ENCODE peak calls at places on chromosomes 5 and 9, in seven cellular contexts. One of them, this sample, is unnamed. For H3K4me1 and H3K27me3, the result is how much of the 10 kb centered on the place peaks cover.

GRCh38 chr5:57495285-57495684 is 12.7 kb upstream of the ACTBL2 start:
- DNase-seq in keratinocyte: no peak
- DNase-seq in psoas muscle: no peak
- DNase-seq in esophagus squamous epithelium: no peak
- DNase-seq in prostate gland: no peak
- DNase-seq in CD8-positive, alpha-beta T cell: no peak
- DNase-seq in A673: no peak
- DNase-seq in this sample: no peak

GRCh38 chr5:144205141-144205551 is 34.5 kb downstream of the KCTD16 start:
- DNase-seq in keratinocyte: no peak
- DNase-seq in psoas muscle: peak
- DNase-seq in esophagus squamous epithelium: no peak
- DNase-seq in A673: peak
- DNase-seq in CD8-positive, alpha-beta T cell: no peak
- DNase-seq in prostate gland: no peak
- DNase-seq in this sample: peak

GRCh38 chr9:6498982-6499381 is 86.0 kb downstream of the UHRF2 start:
- DNase-seq in prostate gland: no peak
- DNase-seq in CD8-positive, alpha-beta T cell: no peak
- DNase-seq in esophagus squamous epithelium: no peak
- DNase-seq in keratinocyte: no peak
- DNase-seq in A673: no peak
- DNase-seq in psoas muscle: no peak
- DNase-seq in this sample: no peak

GRCh38 chr9:90921104-90921503 is 119.5 kb downstream of the SYK start:
- DNase-seq in esophagus squamous epithelium: no peak
- DNase-seq in psoas muscle: peak
- DNase-seq in keratinocyte: peak
- DNase-seq in CD8-positive, alpha-beta T cell: no peak
- DNase-seq in prostate gland: peak
- DNase-seq in A673: no peak
- DNase-seq in this sample: no peak

GRCh38 chr5:7805379-7805778 is 45.6 kb downstream of the CFAP90 start:
- DNase-seq in psoas muscle: no peak
- DNase-seq in A673: no peak
- DNase-seq in CD8-positive, alpha-beta T cell: no peak
- DNase-seq in esophagus squamous epithelium: no peak
- DNase-seq in keratinocyte: no peak
- DNase-seq in prostate gland: no peak
- DNase-seq in this sample: peak

GRCh38 chr5:140182803-140183367 is 7.9 kb downstream of the CYSTM1 start:
- DNase-seq in A673: peak
- DNase-seq in CD8-positive, alpha-beta T cell: no peak
- DNase-seq in keratinocyte: no peak
- DNase-seq in esophagus squamous epithelium: no peak
- DNase-seq in prostate gland: no peak
- DNase-seq in psoas muscle: peak
- DNase-seq in this sample: no peak

GRCh38 chr5:10376530-10376929 is 23.0 kb downstream of the MARCHF6 start:
- DNase-seq in psoas muscle: no peak
- DNase-seq in CD8-positive, alpha-beta T cell: no peak
- DNase-seq in A673: no peak
- DNase-seq in keratinocyte: no peak
- DNase-seq in prostate gland: no peak
- DNase-seq in esophagus squamous epithelium: no peak
- DNase-seq in this sample: peak

GRCh38 chr5:102781786-102782185 is 26.7 kb downstream of the PAM start:
- DNase-seq in CD8-positive, alpha-beta T cell: no peak
- DNase-seq in A673: no peak
- DNase-seq in psoas muscle: no peak
- DNase-seq in prostate gland: no peak
- DNase-seq in keratinocyte: no peak
- DNase-seq in esophagus squamous epithelium: no peak
- DNase-seq in this sample: no peak

GRCh38 chr5:81163641-81164040 is 69.5 kb upstream of the CKMT2 start:
- DNase-seq in keratinocyte: no peak
- DNase-seq in CD8-positive, alpha-beta T cell: no peak
- DNase-seq in esophagus squamous epithelium: no peak
- DNase-seq in prostate gland: no peak
- DNase-seq in psoas muscle: no peak
- DNase-seq in A673: no peak
- DNase-seq in this sample: no peak

GRCh38 chr9:78559449-78559885 is 262.5 kb downstream of the PSAT1 start:
- DNase-seq in esophagus squamous epithelium: no peak
- DNase-seq in prostate gland: no peak
- DNase-seq in CD8-positive, alpha-beta T cell: no peak
- DNase-seq in psoas muscle: no peak
- DNase-seq in keratinocyte: no peak
- DNase-seq in A673: no peak
- DNase-seq in this sample: no peak

GRCh38 chr5:78260771-78261170 is 33.7 kb downstream of the AP3B1 start:
- DNase-seq in esophagus squamous epithelium: no peak
- DNase-seq in keratinocyte: peak
- DNase-seq in CD8-positive, alpha-beta T cell: no peak
- DNase-seq in A673: no peak
- DNase-seq in psoas muscle: no peak
- DNase-seq in prostate gland: no peak
- DNase-seq in this sample: no peak

GRCh38 chr9:20526500-20527319 is 95.6 kb downstream of the MLLT3 start:
- DNase-seq in esophagus squamous epithelium: no peak
- DNase-seq in prostate gland: no peak
- DNase-seq in A673: no peak
- DNase-seq in keratinocyte: no peak
- DNase-seq in psoas muscle: no peak
- DNase-seq in CD8-positive, alpha-beta T cell: no peak
- DNase-seq in this sample: no peak

GRCh38 chr5:175059687-175060194 is 335.4 kb downstream of the MSX2 start:
- DNase-seq in psoas muscle: peak
- DNase-seq in esophagus squamous epithelium: no peak
- DNase-seq in prostate gland: no peak
- DNase-seq in A673: peak
- DNase-seq in keratinocyte: no peak
- DNase-seq in CD8-positive, alpha-beta T cell: no peak
- DNase-seq in this sample: peak

GRCh38 chr5:4081466-4081865 is 485.8 kb downstream of the IRX1 start:
- DNase-seq in prostate gland: no peak
- DNase-seq in keratinocyte: no peak
- DNase-seq in esophagus squamous epithelium: no peak
- DNase-seq in A673: no peak
- DNase-seq in CD8-positive, alpha-beta T cell: no peak
- DNase-seq in psoas muscle: no peak
- DNase-seq in this sample: no peak

GRCh38 chr5:137137013-137137632 is 362.0 kb downstream of the SPOCK1 start:
- DNase-seq in A673: no peak
- DNase-seq in CD8-positive, alpha-beta T cell: no peak
- DNase-seq in psoas muscle: no peak
- DNase-seq in prostate gland: no peak
- DNase-seq in keratinocyte: no peak
- DNase-seq in esophagus squamous epithelium: no peak
- DNase-seq in this sample: no peak

GRCh38 chr5:117594165-117594564 is 1019.5 kb upstream of the SEMA6A start:
- DNase-seq in keratinocyte: no peak
- DNase-seq in esophagus squamous epithelium: no peak
- DNase-seq in A673: no peak
- DNase-seq in psoas muscle: peak
- DNase-seq in CD8-positive, alpha-beta T cell: no peak
- DNase-seq in prostate gland: no peak
- DNase-seq in this sample: no peak

GRCh38 chr9:77697238-77697984 is 49.3 kb upstream of the GNA14 start:
- DNase-seq in keratinocyte: peak
- DNase-seq in prostate gland: no peak
- DNase-seq in A673: no peak
- DNase-seq in esophagus squamous epithelium: no peak
- DNase-seq in CD8-positive, alpha-beta T cell: no peak
- DNase-seq in psoas muscle: no peak
- DNase-seq in this sample: no peak

GRCh38 chr5:129899454-129899853 is 4.8 kb upstream of the CHSY3 start:
- DNase-seq in prostate gland: no peak
- DNase-seq in CD8-positive, alpha-beta T cell: no peak
- DNase-seq in keratinocyte: no peak
- DNase-seq in psoas muscle: no peak
- DNase-seq in esophagus squamous epithelium: no peak
- DNase-seq in A673: no peak
- DNase-seq in this sample: no peak

GRCh38 chr5:180138214-180138975 is 66.8 kb upstream of the RNF130 start:
- DNase-seq in psoas muscle: no peak
- DNase-seq in prostate gland: no peak
- DNase-seq in keratinocyte: no peak
- DNase-seq in CD8-positive, alpha-beta T cell: no peak
- DNase-seq in A673: no peak
- DNase-seq in esophagus squamous epithelium: no peak
- DNase-seq in this sample: no peak

GRCh38 chr5:17316973-17317459 is 99.6 kb downstream of the BASP1 start:
- DNase-seq in A673: peak
- DNase-seq in psoas muscle: no peak
- DNase-seq in CD8-positive, alpha-beta T cell: no peak
- DNase-seq in prostate gland: no peak
- DNase-seq in esophagus squamous epithelium: no peak
- DNase-seq in keratinocyte: no peak
- DNase-seq in this sample: no peak

GRCh38 chr9:133540336-133541025 is 6.0 kb downstream of the ADAMTSL2 start:
- DNase-seq in psoas muscle: no peak
- DNase-seq in keratinocyte: no peak
- DNase-seq in prostate gland: no peak
- DNase-seq in CD8-positive, alpha-beta T cell: no peak
- DNase-seq in A673: no peak
- DNase-seq in esophagus squamous epithelium: no peak
- DNase-seq in this sample: no peak

GRCh38 chr9:7094052-7094451 is 336.3 kb downstream of the KDM4C start:
- DNase-seq in A673: no peak
- DNase-seq in psoas muscle: no peak
- DNase-seq in keratinocyte: no peak
- DNase-seq in prostate gland: no peak
- DNase-seq in esophagus squamous epithelium: no peak
- DNase-seq in CD8-positive, alpha-beta T cell: no peak
- DNase-seq in this sample: no peak

DNA sequence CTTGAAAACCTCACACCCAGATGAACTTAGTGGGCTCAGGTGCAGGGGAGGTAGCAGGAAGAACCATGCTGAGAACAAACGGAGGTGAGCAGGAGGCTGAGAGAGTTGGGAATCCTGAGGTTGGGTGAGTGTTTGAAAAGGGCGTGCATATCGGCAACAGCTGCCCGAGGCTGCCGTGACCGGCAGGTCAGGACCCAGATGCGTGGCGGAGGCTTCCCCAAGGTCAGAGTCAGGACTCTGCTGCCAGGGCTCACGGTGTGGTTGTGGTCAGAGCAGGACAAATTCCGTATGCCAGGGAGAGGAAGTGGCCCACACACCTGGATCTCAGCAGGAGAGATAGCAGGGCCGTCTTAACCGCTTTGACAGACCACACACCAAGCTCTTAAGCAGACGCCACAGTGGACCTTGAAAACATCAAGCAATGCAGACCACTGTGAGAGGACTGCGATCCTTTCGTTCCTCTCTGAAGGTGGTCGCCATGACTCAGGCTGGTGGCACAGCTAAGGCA is 43.1 kb downstream of the ADAMTS16 start:
- DNase-seq in esophagus squamous epithelium: no peak
- DNase-seq in psoas muscle: no peak
- DNase-seq in CD8-positive, alpha-beta T cell: no peak
- DNase-seq in A673: no peak
- DNase-seq in prostate gland: no peak
- DNase-seq in keratinocyte: no peak
- DNase-seq in this sample: no peak
- H3K4me1 ChIP-seq in esophagus squamous epithelium: under half
- H3K4me1 ChIP-seq in psoas muscle: under half
- H3K4me1 ChIP-seq in CD8-positive, alpha-beta T cell: under half
- H3K4me1 ChIP-seq in A673: under half
- H3K4me1 ChIP-seq in prostate gland: under half
- H3K4me1 ChIP-seq in keratinocyte: under half
- H3K4me1 ChIP-seq in this sample: under half

GRCh38 chr5:1474875-1475543 is 29.8 kb upstream of the SLC6A3 start:
- DNase-seq in keratinocyte: no peak
- DNase-seq in psoas muscle: peak
- DNase-seq in A673: no peak
- DNase-seq in prostate gland: no peak
- DNase-seq in CD8-positive, alpha-beta T cell: no peak
- DNase-seq in esophagus squamous epithelium: no peak
- DNase-seq in this sample: no peak
- TF ChIP-seq CTCF in keratinocyte: no peak
- TF ChIP-seq CTCF in psoas muscle: no peak
- TF ChIP-seq CTCF in A673: no peak
- TF ChIP-seq CTCF in prostate gland: no peak
- TF ChIP-seq CTCF in CD8-positive, alpha-beta T cell: no peak
- TF ChIP-seq CTCF in esophagus squamous epithelium: no peak
- TF ChIP-seq CTCF in this sample: no peak

DNA sequence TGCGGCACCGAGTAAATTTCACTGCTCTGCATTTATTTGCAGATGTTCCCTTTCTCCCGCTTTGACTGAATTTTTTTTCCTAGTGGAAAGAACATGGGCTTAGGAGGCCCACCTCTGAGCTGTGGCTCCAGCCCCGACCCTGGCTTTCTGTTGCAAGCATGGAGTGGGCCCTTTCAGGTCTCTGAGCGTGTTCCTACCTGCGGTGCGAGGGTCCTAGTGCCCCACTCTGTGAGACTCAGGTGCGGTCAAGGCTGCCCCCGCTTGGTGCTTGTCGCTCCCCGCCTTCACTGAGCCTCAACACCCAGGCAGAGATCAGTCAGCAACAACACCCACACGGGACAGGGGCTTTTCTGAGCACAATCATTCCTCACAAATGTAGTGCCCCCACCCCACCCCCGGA is 32.0 kb downstream of the SLC6A3 start:
- DNase-seq in CD8-positive, alpha-beta T cell: no peak
- DNase-seq in psoas muscle: no peak
- DNase-seq in prostate gland: no peak
- DNase-seq in keratinocyte: no peak
- DNase-seq in esophagus squamous epithelium: no peak
- DNase-seq in A673: no peak
- DNase-seq in this sample: no peak
- H3K27me3 ChIP-seq in CD8-positive, alpha-beta T cell: under half
- H3K27me3 ChIP-seq in psoas muscle: half or more
- H3K27me3 ChIP-seq in prostate gland: under half
- H3K27me3 ChIP-seq in keratinocyte: under half
- H3K27me3 ChIP-seq in esophagus squamous epithelium: under half
- H3K27me3 ChIP-seq in A673: under half
- H3K27me3 ChIP-seq in this sample: under half

DNA sequence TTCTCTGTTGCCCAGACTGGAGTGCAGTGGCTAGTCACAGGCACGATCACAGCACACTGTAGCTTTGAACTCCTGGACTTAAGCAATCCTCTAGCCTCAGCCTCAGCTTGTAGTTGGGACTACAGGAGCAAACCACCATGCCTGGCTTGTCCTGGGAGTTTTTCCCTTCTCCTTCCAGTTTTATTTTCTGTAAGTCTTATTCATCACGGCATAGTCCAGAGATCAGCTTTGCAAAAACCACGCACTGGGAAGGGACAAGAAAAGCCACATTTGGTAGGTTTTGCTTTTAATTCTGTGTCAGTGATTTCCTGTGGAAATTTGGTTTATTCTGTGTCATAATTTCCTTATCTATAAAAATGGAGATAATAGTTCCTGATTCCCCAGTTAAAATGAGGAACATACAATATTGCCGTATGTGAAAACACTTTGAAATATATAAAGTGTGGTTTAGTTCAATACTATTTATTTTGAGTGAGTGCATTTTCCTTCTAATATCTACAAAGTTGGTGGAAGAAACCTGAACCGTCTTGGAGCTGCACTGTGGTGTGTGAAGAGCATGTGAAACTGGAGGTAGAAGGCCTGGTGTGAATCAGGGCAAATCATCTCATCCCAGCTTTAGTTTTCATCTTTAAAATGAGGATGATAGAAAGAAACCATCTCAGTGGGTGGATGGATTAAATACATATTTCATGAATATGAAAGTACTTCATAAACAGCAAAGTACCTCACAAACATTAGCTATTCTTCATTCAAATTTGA is 92.8 kb upstream of the ELL2 start:
- DNase-seq in prostate gland: no peak
- DNase-seq in esophagus squamous epithelium: no peak
- DNase-seq in CD8-positive, alpha-beta T cell: no peak
- DNase-seq in keratinocyte: no peak
- DNase-seq in A673: no peak
- DNase-seq in psoas muscle: no peak
- DNase-seq in this sample: no peak
- H3K4me1 ChIP-seq in prostate gland: under half
- H3K4me1 ChIP-seq in esophagus squamous epithelium: under half
- H3K4me1 ChIP-seq in CD8-positive, alpha-beta T cell: under half
- H3K4me1 ChIP-seq in keratinocyte: under half
- H3K4me1 ChIP-seq in A673: under half
- H3K4me1 ChIP-seq in psoas muscle: under half
- H3K4me1 ChIP-seq in this sample: under half

This sample was measured in Caco-2.